ENCODE peak calls at places on chromosome 13, in four cellular contexts. One of them, this sample, is unnamed.

GRCh38 chr13:33204130-33204927 is 81.2 kb downstream of the STARD13 start:
- DNase-seq in A549: no peak
- DNase-seq in GM12878: peak; percentile 78
- DNase-seq in K562: no peak
- DNase-seq in this sample: no peak

GRCh38 chr13:65472336-65472735 is 1757.8 kb downstream of the PCDH9 start:
- DNase-seq in GM12878: no peak
- DNase-seq in K562: no peak
- DNase-seq in A549: no peak
- DNase-seq in this sample: no peak

GRCh38 chr13:28475916-28476725 is 18.8 kb downstream of the FLT1 start:
- DNase-seq in A549: peak; percentile 3
- DNase-seq in GM12878: no peak
- DNase-seq in K562: no peak
- DNase-seq in this sample: no peak

GRCh38 chr13:24270639-24271131 is 38.7 kb upstream of the C1QTNF9 start:
- DNase-seq in GM12878: peak; percentile 38
- DNase-seq in K562: no peak
- DNase-seq in A549: peak; percentile 3
- DNase-seq in this sample: peak; percentile 47

GRCh38 chr13:110476220-110476617 is 85.3 kb downstream of the RAB20 start:
- DNase-seq in A549: no peak
- DNase-seq in GM12878: no peak
- DNase-seq in K562: no peak
- DNase-seq in this sample: no peak

GRCh38 chr13:76812971-76813691 is 73.1 kb downstream of the KCTD12 start:
- DNase-seq in A549: no peak
- DNase-seq in GM12878: no peak
- DNase-seq in K562: no peak
- DNase-seq in this sample: no peak

GRCh38 chr13:42990991-42991891 is 800 bp downstream of the EPSTI1 start:
- DNase-seq in K562: no peak
- DNase-seq in GM12878: no peak
- DNase-seq in A549: no peak
- DNase-seq in this sample: no peak

GRCh38 chr13:33123066-33123940 is 107.1 kb downstream of the KL start:
- DNase-seq in K562: no peak
- DNase-seq in A549: no peak
- DNase-seq in GM12878: no peak
- DNase-seq in this sample: peak; percentile 32

GRCh38 chr13:98473792-98474153 is 103.1 kb downstream of the STK24 start:
- DNase-seq in GM12878: no peak
- DNase-seq in K562: no peak
- DNase-seq in A549: no peak
- DNase-seq in this sample: no peak

GRCh38 chr13:21075303-21076264 is 14.2 kb upstream of the LATS2 start:
- DNase-seq in A549: no peak
- DNase-seq in K562: no peak
- DNase-seq in GM12878: no peak
- DNase-seq in this sample: no peak

GRCh38 chr13:19984430-19985218 is 26.1 kb downstream of the ZMYM2 start:
- DNase-seq in K562: no peak
- DNase-seq in GM12878: peak; percentile 50
- DNase-seq in A549: peak; percentile 16
- DNase-seq in this sample: peak; percentile 16

GRCh38 chr13:60267498-60268202 is 103.9 kb upstream of the DIAPH3 start:
- DNase-seq in GM12878: no peak
- DNase-seq in K562: no peak
- DNase-seq in A549: peak; percentile 2
- DNase-seq in this sample: no peak

GRCh38 chr13:26601669-26602068 is 44.2 kb downstream of the WASF3 start:
- DNase-seq in A549: no peak
- DNase-seq in GM12878: peak; percentile 15
- DNase-seq in K562: no peak
- DNase-seq in this sample: no peak

GRCh38 chr13:108917581-108917980 is 288.2 kb downstream of the MYO16 start:
- DNase-seq in K562: no peak
- DNase-seq in A549: no peak
- DNase-seq in GM12878: no peak
- DNase-seq in this sample: no peak

GRCh38 chr13:98056839-98057410 is 86.0 kb upstream of the FARP1 start:
- DNase-seq in A549: no peak
- DNase-seq in GM12878: no peak
- DNase-seq in K562: no peak
- DNase-seq in this sample: no peak

GRCh38 chr13:36297259-36297599 is 385 bp downstream of the CCDC169 start:
- DNase-seq in K562: no peak
- DNase-seq in GM12878: no peak
- DNase-seq in A549: peak; percentile 24
- DNase-seq in this sample: no peak

GRCh38 chr13:57418067-57418677 is 213.4 kb upstream of the PCDH17 start:
- DNase-seq in A549: no peak
- DNase-seq in K562: no peak
- DNase-seq in GM12878: no peak
- DNase-seq in this sample: no peak

GRCh38 chr13:98738213-98738612 is 14.3 kb downstream of the SLC15A1 start:
- DNase-seq in K562: no peak
- DNase-seq in A549: no peak
- DNase-seq in GM12878: no peak
- DNase-seq in this sample: no peak

GRCh38 chr13:42549555-42549941 is 24.4 kb upstream of the TNFSF11 start:
- DNase-seq in K562: no peak
- DNase-seq in GM12878: no peak
- DNase-seq in A549: no peak
- DNase-seq in this sample: no peak

GRCh38 chr13:96796234-96796633 is 198.0 kb downstream of the OXGR1 start:
- DNase-seq in A549: no peak
- DNase-seq in K562: no peak
- DNase-seq in GM12878: no peak
- DNase-seq in this sample: no peak

GRCh38 chr13:49733181-49733951 is 42.1 kb upstream of the EBPL start:
- DNase-seq in GM12878: no peak
- DNase-seq in A549: no peak
- DNase-seq in K562: no peak
- DNase-seq in this sample: peak; percentile 59

GRCh38 chr13:26867451-26868067 is 107.0 kb upstream of the GPR12 start:
- DNase-seq in A549: peak; percentile 2
- DNase-seq in K562: peak; percentile 29
- DNase-seq in GM12878: no peak
- DNase-seq in this sample: no peak

GRCh38 chr13:102907016-102907756 is 61.4 kb downstream of the ERCC5 start:
- DNase-seq in GM12878: peak; percentile 25
- DNase-seq in K562: no peak
- DNase-seq in A549: no peak
- DNase-seq in this sample: no peak

GRCh38 chr13:104779311-104779710 is 1713.1 kb upstream of the SLC10A2 start:
- DNase-seq in GM12878: no peak
- DNase-seq in A549: no peak
- DNase-seq in K562: no peak
- DNase-seq in this sample: no peak

GRCh38 chr13:109784590-109785140 is 1.7 kb downstream of the IRS2 start:
- DNase-seq in K562: no peak
- DNase-seq in A549: peak; percentile 79
- DNase-seq in GM12878: no peak
- DNase-seq in this sample: no peak

GRCh38 chr13:41420146-41420545 is 37.2 kb upstream of the RGCC start:
- DNase-seq in GM12878: no peak
- DNase-seq in K562: no peak
- DNase-seq in A549: no peak
- DNase-seq in this sample: no peak

GRCh38 chr13:41413907-41414306 is 43.4 kb upstream of the RGCC start:
- DNase-seq in GM12878: no peak
- DNase-seq in A549: no peak
- DNase-seq in K562: no peak
- DNase-seq in this sample: no peak

GRCh38 chr13:41418027-41418426 is 39.3 kb upstream of the RGCC start:
- DNase-seq in A549: no peak
- DNase-seq in K562: no peak
- DNase-seq in GM12878: no peak
- DNase-seq in this sample: no peak

GRCh38 chr13:41418751-41419150 is 38.6 kb upstream of the RGCC start:
- DNase-seq in K562: no peak
- DNase-seq in A549: no peak
- DNase-seq in GM12878: no peak
- DNase-seq in this sample: no peak

DNA sequence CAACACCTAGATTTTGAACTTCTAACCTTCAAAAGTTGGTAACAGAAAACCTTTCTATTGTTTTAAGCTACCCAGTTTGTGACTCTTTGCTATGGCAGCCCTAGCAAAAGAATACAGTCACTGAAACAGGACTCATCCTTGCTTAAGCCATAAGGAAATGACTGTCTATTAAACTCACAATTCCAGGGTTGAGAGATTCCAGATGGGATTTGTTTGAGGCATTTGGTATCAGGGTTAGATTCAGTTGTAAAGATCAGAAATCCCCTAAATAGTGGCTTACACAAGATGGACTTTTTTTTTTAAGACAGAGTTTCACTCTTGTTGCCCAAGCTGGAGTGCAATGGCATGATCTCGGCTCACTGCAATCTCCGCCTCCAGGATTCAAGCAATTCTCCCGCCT is 41.1 kb upstream of the RGCC start:
- DNase-seq in A549: no peak
- DNase-seq in K562: no peak
- DNase-seq in GM12878: no peak
- DNase-seq in this sample: no peak
- TF ChIP-seq RAD21 in A549: no peak
- TF ChIP-seq RAD21 in K562: no peak
- TF ChIP-seq RAD21 in GM12878: no peak
- TF ChIP-seq RAD21 in this sample: no peak

DNA sequence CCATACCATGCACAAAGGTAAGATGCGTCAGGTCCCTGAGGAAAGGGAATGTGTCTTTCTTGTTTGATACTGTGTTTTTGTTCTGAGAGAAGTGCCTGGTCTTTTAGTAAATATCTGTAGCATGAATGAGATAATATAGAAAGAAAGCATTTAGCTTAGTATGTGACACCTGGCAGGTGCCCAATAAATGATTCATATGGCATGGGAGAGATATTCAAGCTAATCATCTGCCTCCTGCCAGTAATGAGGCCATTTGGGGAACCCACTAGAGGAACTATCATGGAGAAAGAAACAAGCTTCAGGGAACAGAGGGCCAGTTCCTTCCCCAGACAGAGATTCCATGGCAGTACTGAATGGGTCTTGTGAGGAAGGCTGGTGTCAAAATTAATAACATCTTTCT is 604.0 kb downstream of the DCT start:
- DNase-seq in GM12878: no peak
- DNase-seq in K562: no peak
- DNase-seq in A549: no peak
- DNase-seq in this sample: no peak
- TF ChIP-seq POLR2AphosphoS2 in GM12878: no peak
- TF ChIP-seq POLR2AphosphoS2 in K562: no peak
- TF ChIP-seq POLR2AphosphoS2 in A549: no peak
- TF ChIP-seq POLR2AphosphoS2 in this sample: no peak

DNA sequence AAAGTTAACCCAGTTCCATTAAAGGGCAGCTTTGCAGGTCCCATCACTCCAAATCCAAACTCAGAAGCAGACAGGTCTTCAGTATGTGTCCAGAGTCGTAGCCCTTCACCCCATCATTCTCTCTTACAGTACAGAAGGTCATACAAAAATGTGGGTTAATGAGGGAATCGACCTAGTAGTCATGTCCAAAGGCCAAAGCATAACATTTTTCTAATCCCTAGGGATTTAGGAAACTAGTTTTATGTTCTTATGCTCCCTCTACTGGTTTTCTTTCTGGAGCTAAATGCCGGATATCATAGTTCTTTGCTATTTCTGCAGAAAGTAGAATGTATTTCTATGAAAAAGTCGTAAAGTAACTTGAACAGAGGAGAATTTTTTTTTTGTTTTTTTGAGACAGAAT is 72.2 kb downstream of the DHRS12 start:
- DNase-seq in A549: peak; percentile 16
- DNase-seq in GM12878: no peak
- DNase-seq in K562: no peak
- DNase-seq in this sample: no peak
- TF ChIP-seq RAD21 in A549: peak; percentile 44
- TF ChIP-seq RAD21 in GM12878: no peak
- TF ChIP-seq RAD21 in K562: no peak
- TF ChIP-seq RAD21 in this sample: peak; percentile 39

GRCh38 chr13:30791354-30791921 is 56.1 kb downstream of the ALOX5AP start:
- DNase-seq in K562: no peak
- DNase-seq in A549: no peak
- DNase-seq in GM12878: no peak
- DNase-seq in this sample: no peak

GRCh38 chr13:30790592-30790991 is 55.2 kb downstream of the ALOX5AP start:
- DNase-seq in A549: no peak
- DNase-seq in GM12878: no peak
- DNase-seq in K562: no peak
- DNase-seq in this sample: no peak

GRCh38 chr13:30789360-30789862 is 54.1 kb downstream of the ALOX5AP start:
- DNase-seq in K562: no peak
- DNase-seq in GM12878: no peak
- DNase-seq in A549: no peak
- DNase-seq in this sample: no peak

GRCh38 chr13:30796132-30796832 is 60.9 kb downstream of the ALOX5AP start:
- DNase-seq in GM12878: peak; percentile 45
- DNase-seq in K562: no peak
- DNase-seq in A549: peak; percentile 37
- DNase-seq in this sample: no peak

GRCh38 chr13:30792257-30793000 is 57.1 kb downstream of the ALOX5AP start:
- DNase-seq in GM12878: no peak
- DNase-seq in K562: no peak
- DNase-seq in A549: peak; percentile 36
- DNase-seq in this sample: peak; percentile 61
- TF ChIP-seq POLR2AphosphoS2 in GM12878: no peak
- TF ChIP-seq POLR2AphosphoS2 in K562: no peak
- TF ChIP-seq POLR2AphosphoS2 in A549: no peak
- TF ChIP-seq POLR2AphosphoS2 in this sample: no peak

GRCh38 chr13:106597759-106598395 is 29.9 kb upstream of the ARGLU1 start:
- DNase-seq in A549: no peak
- DNase-seq in K562: no peak
- DNase-seq in GM12878: no peak
- DNase-seq in this sample: no peak

GRCh38 chr13:106596287-106596937 is 28.5 kb upstream of the ARGLU1 start:
- DNase-seq in GM12878: no peak
- DNase-seq in A549: no peak
- DNase-seq in K562: no peak
- DNase-seq in this sample: no peak

GRCh38 chr13:106594986-106595385 is 27.0 kb upstream of the ARGLU1 start:
- DNase-seq in K562: no peak
- DNase-seq in A549: no peak
- DNase-seq in GM12878: no peak
- DNase-seq in this sample: no peak

GRCh38 chr13:106595623-106596022 is 27.7 kb upstream of the ARGLU1 start:
- DNase-seq in GM12878: no peak
- DNase-seq in K562: no peak
- DNase-seq in A549: no peak
- DNase-seq in this sample: no peak

DNA sequence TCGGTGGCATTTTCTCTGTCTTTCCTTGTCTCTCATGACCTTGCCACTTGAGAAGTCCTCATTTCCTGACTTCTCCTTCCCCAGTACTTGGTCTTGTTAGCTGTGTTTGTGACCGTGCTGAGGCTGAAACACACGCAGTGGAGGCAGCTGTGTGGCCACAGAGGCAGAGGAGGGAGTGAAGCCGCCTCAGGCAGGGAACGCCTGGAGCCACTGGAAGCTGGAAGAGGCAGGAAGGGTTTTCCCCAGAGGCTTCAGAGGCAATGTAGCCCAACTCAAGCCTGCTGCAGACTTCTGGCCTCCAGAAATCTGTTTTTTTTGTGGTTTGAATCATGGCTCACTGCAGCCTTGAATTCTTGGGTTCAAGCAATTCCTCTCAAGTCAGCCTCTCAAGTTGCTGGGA is 29.3 kb upstream of the ARGLU1 start:
- DNase-seq in K562: no peak
- DNase-seq in GM12878: no peak
- DNase-seq in A549: no peak
- DNase-seq in this sample: no peak
- TF ChIP-seq RAD21 in K562: no peak
- TF ChIP-seq RAD21 in GM12878: no peak
- TF ChIP-seq RAD21 in A549: no peak
- TF ChIP-seq RAD21 in this sample: no peak

This sample was measured in HepG2.